ENCODE peak calls at places on chromosomes 7 and 10, in four cellular contexts. N is chondrocyte, G is fibroblast of the conjunctiva, L is AML-193. E is an unnamed sample.

GRCh38 chr10:54797636-54798395 is 3.2 kb downstream of the PCDH15 start:
- DNase-seq in N (no peak), G (no peak), L (no peak), E (no peak)

GRCh38 chr7:35839860-35840854 is 39.3 kb downstream of the SEPTIN7 start:
- DNase-seq in N (no peak), G (no peak), L (no peak), E (no peak)

GRCh38 chr7:22853674-22854157 is 31.1 kb upstream of the TOMM7 start:
- DNase-seq in N (no peak), G (no peak), L (peak; percentile 62), E (no peak)

GRCh38 chr7:33870120-33870519 is 35.2 kb upstream of the BMPER start:
- DNase-seq in N (no peak), G (no peak), L (no peak), E (no peak)

GRCh38 chr10:110837418-110838120 is 34.2 kb upstream of the PDCD4 start:
- DNase-seq in N (no peak), G (no peak), L (no peak), E (no peak)

GRCh38 chr10:74634995-74635536 is 191.3 kb upstream of the KAT6B start:
- DNase-seq in N (no peak), G (no peak), L (no peak), E (no peak)

GRCh38 chr7:32586291-32587221 is 91.3 kb downstream of the AVL9 start:
- DNase-seq in N (no peak), G (peak; percentile 95), L (peak; percentile 79), E (no peak)

GRCh38 chr7:32115831-32116230 is 45.6 kb upstream of the PDE1C start:
- DNase-seq in N (no peak), G (no peak), L (no peak), E (no peak)

GRCh38 chr10:12981570-12981969 is 19.9 kb downstream of the CCDC3 start:
- DNase-seq in N (no peak), G (peak; percentile 9), L (no peak), E (no peak)

GRCh38 chr7:85890244-85890811 is 703.5 kb upstream of the SEMA3D start:
- DNase-seq in N (no peak), G (peak; percentile 14), L (peak; percentile 45), E (no peak)

GRCh38 chr10:35504132-35504531 is 101.0 kb upstream of the GJD4 start:
- DNase-seq in N (no peak), G (no peak), L (no peak), E (no peak)

GRCh38 chr10:63783882-63784281 is 262.7 kb downstream of the REEP3 start:
- DNase-seq in N (no peak), G (no peak), L (no peak), E (no peak)

GRCh38 chr7:78417180-78417853 is 618.7 kb downstream of the PHTF2 start:
- DNase-seq in N (no peak), G (no peak), L (no peak), E (no peak)

GRCh38 chr7:125644113-125644512 is 714.5 kb upstream of the POT1 start:
- DNase-seq in N (no peak), G (no peak), L (no peak), E (no peak)

GRCh38 chr10:44394696-44395383 is 9.9 kb upstream of the CXCL12 start:
- DNase-seq in N (no peak), G (no peak), L (no peak), E (no peak)

GRCh38 chr7:108382932-108383331 is 73.3 kb downstream of the NRCAM start:
- DNase-seq in N (no peak), G (no peak), L (no peak), E (no peak)

GRCh38 chr7:111650456-111650999 is 88.2 kb upstream of the IMMP2L start:
- DNase-seq in N (no peak), G (peak; percentile 87), L (no peak), E (no peak)

GRCh38 chr10:111916011-111916410 is 267.6 kb downstream of the GPAM start:
- DNase-seq in N (no peak), G (no peak), L (no peak), E (no peak)

GRCh38 chr10:70742537-70743429 is 42.4 kb downstream of the TBATA start:
- DNase-seq in N (peak; percentile 22), G (no peak), L (no peak), E (peak; percentile 71)

GRCh38 chr7:19984231-19984632 is 210.8 kb upstream of the TMEM196 start:
- DNase-seq in N (no peak), G (no peak), L (no peak), E (no peak)